ENCODE peak calls at places on chromosomes 5 and 9, in five cellular contexts. One of them, this sample, is unnamed.

GRCh38 chr5:56270058-56270457 is 36.9 kb upstream of the ANKRD55 start:
- DNase-seq in SW 1271: no peak
- DNase-seq in GM12891: no peak
- DNase-seq in cardiac muscle cell: no peak
- DNase-seq in astrocyte of the spinal cord: no peak
- DNase-seq in this sample: peak

GRCh38 chr5:80865547-80865946 is 94.6 kb upstream of the RASGRF2 start:
- DNase-seq in SW 1271: no peak
- DNase-seq in GM12891: no peak
- DNase-seq in cardiac muscle cell: peak
- DNase-seq in astrocyte of the spinal cord: no peak
- DNase-seq in this sample: no peak

GRCh38 chr9:84303061-84303460 is 37.5 kb downstream of the SLC28A3 start:
- DNase-seq in SW 1271: no peak
- DNase-seq in GM12891: no peak
- DNase-seq in cardiac muscle cell: no peak
- DNase-seq in astrocyte of the spinal cord: no peak
- DNase-seq in this sample: no peak

GRCh38 chr9:131608469-131609115 is 63.3 kb downstream of the PRRT1B start:
- DNase-seq in SW 1271: peak
- DNase-seq in GM12891: no peak
- DNase-seq in cardiac muscle cell: peak
- DNase-seq in astrocyte of the spinal cord: peak
- DNase-seq in this sample: no peak

GRCh38 chr5:14204785-14205321 is 61.7 kb downstream of the TRIO start:
- DNase-seq in SW 1271: no peak
- DNase-seq in GM12891: no peak
- DNase-seq in cardiac muscle cell: peak
- DNase-seq in astrocyte of the spinal cord: peak
- DNase-seq in this sample: no peak

GRCh38 chr9:116312221-116312620 is 158.6 kb downstream of the PAPPA start:
- DNase-seq in SW 1271: no peak
- DNase-seq in GM12891: no peak
- DNase-seq in cardiac muscle cell: no peak
- DNase-seq in astrocyte of the spinal cord: peak
- DNase-seq in this sample: no peak

GRCh38 chr9:122797316-122798033 is 2.4 kb upstream of the OR1K1 start:
- DNase-seq in SW 1271: no peak
- DNase-seq in GM12891: no peak
- DNase-seq in cardiac muscle cell: no peak
- DNase-seq in astrocyte of the spinal cord: no peak
- DNase-seq in this sample: no peak

GRCh38 chr9:95491543-95492330 is 25.0 kb downstream of the PTCH1 start:
- DNase-seq in SW 1271: no peak
- DNase-seq in GM12891: no peak
- DNase-seq in cardiac muscle cell: no peak
- DNase-seq in astrocyte of the spinal cord: no peak
- DNase-seq in this sample: no peak

GRCh38 chr9:35748239-35748857 is 680 bp downstream of the GBA2 start:
- DNase-seq in SW 1271: no peak
- DNase-seq in GM12891: no peak
- DNase-seq in cardiac muscle cell: no peak
- DNase-seq in astrocyte of the spinal cord: no peak
- DNase-seq in this sample: no peak

GRCh38 chr5:134784946-134785620 is 26.5 kb downstream of the DDX46 start:
- DNase-seq in SW 1271: no peak
- DNase-seq in GM12891: no peak
- DNase-seq in cardiac muscle cell: no peak
- DNase-seq in astrocyte of the spinal cord: peak
- DNase-seq in this sample: no peak

GRCh38 chr9:11194249-11194648 is 581.4 kb upstream of the PTPRD start:
- DNase-seq in SW 1271: no peak
- DNase-seq in GM12891: no peak
- DNase-seq in cardiac muscle cell: no peak
- DNase-seq in astrocyte of the spinal cord: no peak
- DNase-seq in this sample: no peak

GRCh38 chr5:130773813-130774212 is 391.2 kb downstream of the HINT1 start:
- DNase-seq in SW 1271: no peak
- DNase-seq in GM12891: no peak
- DNase-seq in cardiac muscle cell: no peak
- DNase-seq in astrocyte of the spinal cord: peak
- DNase-seq in this sample: no peak

GRCh38 chr5:56910123-56910951 is 941 bp downstream of the SETD9 start:
- DNase-seq in SW 1271: no peak
- DNase-seq in GM12891: no peak
- DNase-seq in cardiac muscle cell: no peak
- DNase-seq in astrocyte of the spinal cord: no peak
- DNase-seq in this sample: no peak

GRCh38 chr5:33059081-33059480 is 348.0 kb downstream of the NPR3 start:
- DNase-seq in SW 1271: no peak
- DNase-seq in GM12891: no peak
- DNase-seq in cardiac muscle cell: no peak
- DNase-seq in astrocyte of the spinal cord: no peak
- DNase-seq in this sample: no peak

GRCh38 chr5:149141224-149141956 is at the start of gene ABLIM3:
- DNase-seq in SW 1271: no peak
- DNase-seq in GM12891: peak
- DNase-seq in cardiac muscle cell: peak
- DNase-seq in astrocyte of the spinal cord: peak
- DNase-seq in this sample: peak

GRCh38 chr5:140113180-140113698 is 670 bp upstream of the PURA start:
- DNase-seq in SW 1271: no peak
- DNase-seq in GM12891: no peak
- DNase-seq in cardiac muscle cell: no peak
- DNase-seq in astrocyte of the spinal cord: no peak
- DNase-seq in this sample: peak

This sample was measured in naive B cell.